ENCODE peak calls at places on chromosome 10, in six cellular contexts. One of them, this sample, is unnamed.

GRCh38 chr10:63801139-63801538 is 279.9 kb downstream of the REEP3 start:
- DNase-seq in thoracic aorta: no peak
- DNase-seq in SW 1271: no peak
- DNase-seq in colonic mucosa: no peak
- DNase-seq in NCI-H1105: no peak
- DNase-seq in stimulated activated CD4-positive, alpha-beta T cell treated with anti-CD3 and anti-CD28 coated beads, Interleukin-12 subunit alpha, Interleukin-12 subunit beta, amount 100 ng/mL, for 48 hours: no peak
- DNase-seq in this sample: no peak

GRCh38 chr10:120600871-120601644 is 144.0 kb downstream of the PLPP4 start:
- DNase-seq in thoracic aorta: no peak
- DNase-seq in SW 1271: peak; percentile 9
- DNase-seq in colonic mucosa: no peak
- DNase-seq in NCI-H1105: no peak
- DNase-seq in stimulated activated CD4-positive, alpha-beta T cell treated with anti-CD3 and anti-CD28 coated beads, Interleukin-12 subunit alpha, Interleukin-12 subunit beta, amount 100 ng/mL, for 48 hours: no peak
- DNase-seq in this sample: no peak

GRCh38 chr10:61904711-61905445 is 3.4 kb downstream of the ARID5B start:
- DNase-seq in thoracic aorta: no peak
- DNase-seq in SW 1271: peak; percentile 55
- DNase-seq in colonic mucosa: peak; percentile 45
- DNase-seq in NCI-H1105: no peak
- DNase-seq in stimulated activated CD4-positive, alpha-beta T cell treated with anti-CD3 and anti-CD28 coated beads, Interleukin-12 subunit alpha, Interleukin-12 subunit beta, amount 100 ng/mL, for 48 hours: peak; percentile 61
- DNase-seq in this sample: no peak

GRCh38 chr10:124390788-124391187 is 27.9 kb downstream of the OAT start:
- DNase-seq in thoracic aorta: no peak
- DNase-seq in SW 1271: no peak
- DNase-seq in colonic mucosa: no peak
- DNase-seq in NCI-H1105: no peak
- DNase-seq in stimulated activated CD4-positive, alpha-beta T cell treated with anti-CD3 and anti-CD28 coated beads, Interleukin-12 subunit alpha, Interleukin-12 subunit beta, amount 100 ng/mL, for 48 hours: no peak
- DNase-seq in this sample: no peak

GRCh38 chr10:91054325-91054724 is 133.4 kb upstream of the ANKRD1 start:
- DNase-seq in thoracic aorta: no peak
- DNase-seq in SW 1271: no peak
- DNase-seq in colonic mucosa: no peak
- DNase-seq in NCI-H1105: no peak
- DNase-seq in stimulated activated CD4-positive, alpha-beta T cell treated with anti-CD3 and anti-CD28 coated beads, Interleukin-12 subunit alpha, Interleukin-12 subunit beta, amount 100 ng/mL, for 48 hours: no peak
- DNase-seq in this sample: no peak

GRCh38 chr10:29055091-29055490 is 233.8 kb upstream of the LYZL1 start:
- DNase-seq in thoracic aorta: no peak
- DNase-seq in SW 1271: no peak
- DNase-seq in colonic mucosa: no peak
- DNase-seq in NCI-H1105: no peak
- DNase-seq in stimulated activated CD4-positive, alpha-beta T cell treated with anti-CD3 and anti-CD28 coated beads, Interleukin-12 subunit alpha, Interleukin-12 subunit beta, amount 100 ng/mL, for 48 hours: no peak
- DNase-seq in this sample: no peak

GRCh38 chr10:79324032-79324695 is 23.1 kb upstream of the PPIF start:
- DNase-seq in thoracic aorta: no peak
- DNase-seq in SW 1271: no peak
- DNase-seq in colonic mucosa: no peak
- DNase-seq in NCI-H1105: no peak
- DNase-seq in stimulated activated CD4-positive, alpha-beta T cell treated with anti-CD3 and anti-CD28 coated beads, Interleukin-12 subunit alpha, Interleukin-12 subunit beta, amount 100 ng/mL, for 48 hours: no peak
- DNase-seq in this sample: no peak

GRCh38 chr10:60604356-60604755 is 173.9 kb upstream of the CDK1 start:
- DNase-seq in thoracic aorta: no peak
- DNase-seq in SW 1271: no peak
- DNase-seq in colonic mucosa: no peak
- DNase-seq in NCI-H1105: no peak
- DNase-seq in stimulated activated CD4-positive, alpha-beta T cell treated with anti-CD3 and anti-CD28 coated beads, Interleukin-12 subunit alpha, Interleukin-12 subunit beta, amount 100 ng/mL, for 48 hours: no peak
- DNase-seq in this sample: no peak